ENCODE peak calls at places on chromosomes 4 and X, in six cellular contexts. S is germinal center, G is M059J, Q is left colon, B is cardiac septum, R is neural crest cell. H is an unnamed sample.

GRCh38 chr4:71445819-71446218 is 107.0 kb downstream of the SLC4A4 start:
- DNase-seq in G (no peak), R (no peak), B (no peak), Q (no peak), S (no peak), H (no peak)

GRCh38 chr4:125315571-125316390 is 1.0 kb downstream of the FAT4 start:
- DNase-seq in Q (peak; percentile 22), B (no peak), G (peak; percentile 37), S (peak; percentile 3), R (peak; percentile 50), H (no peak)

GRCh38 chrX:40933132-40934078 is 151.8 kb upstream of the USP9X start:
- DNase-seq in G (peak; percentile 84), Q (no peak), S (no peak), R (no peak), B (no peak), H (no peak)

GRCh38 chr4:8151165-8151650 is 7.4 kb downstream of the ABLIM2 start:
- DNase-seq in Q (no peak), S (no peak), G (no peak), R (no peak), B (no peak), H (no peak)

GRCh38 chr4:73978886-73979285 is 2.9 kb downstream of the PF4 start:
- DNase-seq in S (no peak), G (peak; percentile 39), Q (no peak), R (no peak), B (no peak), H (no peak)

GRCh38 chr4:2806392-2807355 is 13.8 kb downstream of the SH3BP2 start:
- DNase-seq in G (no peak), R (no peak), B (no peak), S (no peak), Q (peak; percentile 83), H (no peak)

GRCh38 chrX:13748486-13748885 is 13.9 kb downstream of the OFD1 start:
- DNase-seq in S (no peak), R (no peak), G (no peak), Q (no peak), B (no peak), H (no peak)

GRCh38 chr4:1213336-1213995 is 35.5 kb downstream of the CTBP1 start:
- DNase-seq in R (no peak), Q (no peak), S (no peak), B (no peak), G (no peak), H (no peak)

GRCh38 chr4:148114436-148114835 is 327.8 kb downstream of the NR3C2 start:
- DNase-seq in Q (no peak), R (no peak), S (no peak), B (no peak), G (peak; percentile 4), H (no peak)

GRCh38 chrX:20139966-20140365 is 1.7 kb downstream of the EIF1AX start:
- DNase-seq in R (no peak), B (no peak), S (no peak), Q (no peak), G (peak; percentile 66), H (no peak)

GRCh38 chrX:119041175-119041574 is 31.6 kb upstream of the CT47C1 start:
- DNase-seq in G (peak; percentile 97), S (no peak), Q (peak; percentile 31), B (peak; percentile 78), R (no peak), H (no peak)

GRCh38 chr4:6618386-6619115 is 21.9 kb upstream of the MRFAP1 start:
- DNase-seq in G (no peak), B (no peak), Q (no peak), R (no peak), S (no peak), H (no peak)

GRCh38 chr4:38856524-38857337 is at the start of gene TLR6:
- DNase-seq in B (no peak), S (peak; percentile 54), R (peak; percentile 54), Q (peak; percentile 75), G (peak; percentile 79), H (peak; percentile 57)

GRCh38 chr4:183546376-183546775 is 41.5 kb downstream of the ING2 start:
- DNase-seq in S (no peak), G (no peak), Q (no peak), B (no peak), R (no peak), H (no peak)

GRCh38 chrX:143139681-143140080 is 114.0 kb downstream of the SPANXN4 start:
- DNase-seq in Q (no peak), S (no peak), G (no peak), B (no peak), R (no peak), H (no peak)

GRCh38 chr4:159238631-159239030 is 135.8 kb downstream of the RAPGEF2 start:
- DNase-seq in B (no peak), R (no peak), Q (no peak), S (no peak), G (no peak), H (no peak)

GRCh38 chr4:153205757-153206156 is 1.5 kb downstream of the TRIM2 start:
- DNase-seq in Q (peak; percentile 57), G (peak; percentile 91), R (no peak), B (no peak), S (no peak), H (no peak)

GRCh38 chrX:51779306-51779705 is 36.1 kb downstream of the GSPT2 start:
- DNase-seq in S (no peak), G (no peak), R (no peak), B (no peak), Q (no peak), H (no peak)

H was measured in T-helper 9 cell.